ENCODE peak calls at places on chromosomes 5 and 9, in four cellular contexts. One of them, this sample, is unnamed. For H3K4me1, the result is how much of the 10 kb centered on the place peaks cover.

GRCh38 chr5:152723482-152723881 is 318.4 kb upstream of the NMUR2 start:
- DNase-seq in body of pancreas: no peak
- DNase-seq in ovary: no peak
- DNase-seq in gastrocnemius medialis: no peak
- DNase-seq in this sample: no peak

GRCh38 chr5:78591227-78591626 is 57.3 kb downstream of the LHFPL2 start:
- DNase-seq in body of pancreas: no peak
- DNase-seq in ovary: no peak
- DNase-seq in gastrocnemius medialis: no peak
- DNase-seq in this sample: no peak

GRCh38 chr5:129905467-129906176 is 1.4 kb downstream of the CHSY3 start:
- DNase-seq in body of pancreas: no peak
- DNase-seq in ovary: no peak
- DNase-seq in gastrocnemius medialis: no peak
- DNase-seq in this sample: no peak

GRCh38 chr5:100846722-100847121 is 56.4 kb downstream of the ST8SIA4 start:
- DNase-seq in body of pancreas: no peak
- DNase-seq in ovary: no peak
- DNase-seq in gastrocnemius medialis: no peak
- DNase-seq in this sample: no peak

GRCh38 chr5:109958082-109958481 is 268.4 kb downstream of the MAN2A1 start:
- DNase-seq in body of pancreas: no peak
- DNase-seq in ovary: no peak
- DNase-seq in gastrocnemius medialis: no peak
- DNase-seq in this sample: no peak

GRCh38 chr5:132547269-132547668 is 3.9 kb upstream of the IL5 start:
- DNase-seq in body of pancreas: no peak
- DNase-seq in ovary: no peak
- DNase-seq in gastrocnemius medialis: no peak
- DNase-seq in this sample: no peak

GRCh38 chr5:128774605-128775004 is 190.7 kb upstream of the SLC27A6 start:
- DNase-seq in body of pancreas: no peak
- DNase-seq in ovary: no peak
- DNase-seq in gastrocnemius medialis: no peak
- DNase-seq in this sample: no peak

GRCh38 chr5:6492934-6493333 is 44.3 kb downstream of the UBE2QL1 start:
- DNase-seq in body of pancreas: no peak
- DNase-seq in ovary: no peak
- DNase-seq in gastrocnemius medialis: no peak
- DNase-seq in this sample: no peak

GRCh38 chr5:173762045-173762444 is 126.1 kb upstream of the CPEB4 start:
- DNase-seq in body of pancreas: no peak
- DNase-seq in ovary: no peak
- DNase-seq in gastrocnemius medialis: no peak
- DNase-seq in this sample: no peak

GRCh38 chr5:118791986-118792734 is 196.2 kb downstream of the DTWD2 start:
- DNase-seq in body of pancreas: peak
- DNase-seq in ovary: peak
- DNase-seq in gastrocnemius medialis: no peak
- DNase-seq in this sample: no peak
- H3K4me3 ChIP-seq in body of pancreas: no peak
- H3K4me3 ChIP-seq in ovary: no peak
- H3K4me3 ChIP-seq in gastrocnemius medialis: no peak
- H3K4me3 ChIP-seq in this sample: no peak

DNA sequence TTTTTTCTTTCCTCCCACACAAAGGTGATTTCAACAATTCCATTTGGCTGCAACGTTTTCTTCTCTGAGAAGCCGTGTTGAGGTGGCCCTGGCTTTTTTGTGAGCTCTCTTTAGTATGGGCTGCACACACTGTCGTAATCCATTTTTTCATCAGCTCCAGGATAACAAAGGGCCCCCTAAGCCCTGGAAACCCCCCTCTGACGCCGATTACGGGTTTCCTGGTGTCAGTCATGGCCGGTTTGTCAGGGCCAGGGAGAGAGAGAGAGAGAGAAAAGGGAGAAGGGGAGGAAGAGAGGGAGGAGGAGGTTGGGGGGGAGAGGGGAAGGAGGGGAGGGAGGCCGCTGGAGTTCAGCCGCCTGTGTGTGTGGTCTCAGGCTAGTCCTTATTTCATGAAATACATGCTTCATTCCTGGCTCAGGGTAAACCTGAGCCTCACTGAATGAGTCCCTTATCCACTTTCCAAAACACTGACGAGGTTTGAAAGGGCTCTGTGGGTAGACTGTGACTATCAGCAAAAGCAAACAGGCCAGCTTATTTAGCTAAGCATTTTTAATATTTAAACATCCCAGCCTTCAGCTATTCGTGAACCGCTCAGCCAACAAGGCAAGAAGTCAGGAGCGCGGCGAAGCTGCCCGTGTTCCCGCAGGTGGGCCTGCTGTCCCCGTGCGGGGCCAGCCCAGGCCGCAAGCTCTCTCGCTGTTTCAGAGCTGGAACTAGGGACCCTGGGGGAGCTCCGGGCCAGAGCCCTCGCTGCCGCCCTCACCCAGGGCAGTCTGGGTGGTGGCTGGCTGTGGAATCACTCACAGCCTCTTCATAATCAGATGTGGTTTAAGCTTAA is 172.8 kb downstream of the ERCC6L2 start:
- DNase-seq in body of pancreas: peak
- DNase-seq in ovary: peak
- DNase-seq in gastrocnemius medialis: no peak
- DNase-seq in this sample: no peak
- TF ChIP-seq POLR2A in body of pancreas: peak
- TF ChIP-seq POLR2A in ovary: no peak
- TF ChIP-seq POLR2A in gastrocnemius medialis: no peak
- TF ChIP-seq POLR2A in this sample: no peak

GRCh38 chr9:120755044-120755443 is 38.2 kb downstream of the FBXW2 start:
- DNase-seq in body of pancreas: no peak
- DNase-seq in ovary: no peak
- DNase-seq in gastrocnemius medialis: no peak
- DNase-seq in this sample: no peak
- H3K4me1 ChIP-seq in body of pancreas: under half
- H3K4me1 ChIP-seq in ovary: under half
- H3K4me1 ChIP-seq in gastrocnemius medialis: under half
- H3K4me1 ChIP-seq in this sample: under half

GRCh38 chr5:169298193-169298592 is 2.7 kb downstream of the SLIT3 start:
- DNase-seq in body of pancreas: no peak
- DNase-seq in ovary: no peak
- DNase-seq in gastrocnemius medialis: no peak
- DNase-seq in this sample: no peak

GRCh38 chr5:169299146-169299545 is 1.8 kb downstream of the SLIT3 start:
- DNase-seq in body of pancreas: no peak
- DNase-seq in ovary: no peak
- DNase-seq in gastrocnemius medialis: no peak
- DNase-seq in this sample: no peak

GRCh38 chr5:169300468-169301385 is at the start of gene SLIT3:
- DNase-seq in body of pancreas: peak
- DNase-seq in ovary: peak
- DNase-seq in gastrocnemius medialis: peak
- DNase-seq in this sample: peak

GRCh38 chr5:169301386-169301930 is 519 bp upstream of the SLIT3 start:
- DNase-seq in body of pancreas: peak
- DNase-seq in ovary: no peak
- DNase-seq in gastrocnemius medialis: no peak
- DNase-seq in this sample: peak

GRCh38 chr5:169299651-169300467 is 1.1 kb downstream of the SLIT3 start:
- DNase-seq in body of pancreas: no peak
- DNase-seq in ovary: no peak
- DNase-seq in gastrocnemius medialis: no peak
- DNase-seq in this sample: no peak
- H3K4me3 ChIP-seq in body of pancreas: no peak
- H3K4me3 ChIP-seq in ovary: peak
- H3K4me3 ChIP-seq in gastrocnemius medialis: peak
- H3K4me3 ChIP-seq in this sample: peak

GRCh38 chr5:133819977-133820471 is 148.4 kb downstream of the C5orf15 start:
- DNase-seq in body of pancreas: no peak
- DNase-seq in ovary: no peak
- DNase-seq in gastrocnemius medialis: no peak
- DNase-seq in this sample: no peak

GRCh38 chr5:133821889-133822288 is 146.5 kb downstream of the C5orf15 start:
- DNase-seq in body of pancreas: no peak
- DNase-seq in ovary: no peak
- DNase-seq in gastrocnemius medialis: no peak
- DNase-seq in this sample: no peak

GRCh38 chr5:133818869-133819600 is 149.4 kb downstream of the C5orf15 start:
- DNase-seq in body of pancreas: no peak
- DNase-seq in ovary: no peak
- DNase-seq in gastrocnemius medialis: no peak
- DNase-seq in this sample: no peak

GRCh38 chr5:133820516-133820915 is 147.9 kb downstream of the C5orf15 start:
- DNase-seq in body of pancreas: no peak
- DNase-seq in ovary: no peak
- DNase-seq in gastrocnemius medialis: peak
- DNase-seq in this sample: no peak

GRCh38 chr5:133821311-133821741 is 147.1 kb downstream of the C5orf15 start:
- DNase-seq in body of pancreas: peak
- DNase-seq in ovary: no peak
- DNase-seq in gastrocnemius medialis: no peak
- DNase-seq in this sample: no peak
- TF ChIP-seq POLR2A in body of pancreas: no peak
- TF ChIP-seq POLR2A in ovary: no peak
- TF ChIP-seq POLR2A in gastrocnemius medialis: no peak
- TF ChIP-seq POLR2A in this sample: no peak

This sample was measured in uterus.